ENCODE peak calls at places on chromosome 21, in four cellular contexts. J is tibial nerve, B is left lung, I is mammary epithelial cell. R is an unnamed sample.

GRCh38 chr21:32412998-32413504 is 545 bp downstream of the EVA1C start:
- DNase-seq in J (peak; percentile 41), B (peak; percentile 84), I (no peak), R (no peak)

GRCh38 chr21:33976082-33976979 is 60.7 kb upstream of the ATP5PO start:
- DNase-seq in J (no peak), B (no peak), I (peak; percentile 97), R (peak; percentile 57)

GRCh38 chr21:34020934-34021553 is 52.3 kb upstream of the MRPS6 start:
- DNase-seq in J (no peak), B (no peak), I (no peak), R (no peak)

GRCh38 chr21:34545079-34545884 is 33.3 kb upstream of the KCNE1 start:
- DNase-seq in J (peak; percentile 27), B (no peak), I (peak; percentile 25), R (no peak)

GRCh38 chr21:37862536-37862935 is 53.7 kb downstream of the KCNJ6 start:
- DNase-seq in J (no peak), B (no peak), I (peak; percentile 38), R (no peak)

GRCh38 chr21:34836103-34836932 is 167.5 kb downstream of the CLIC6 start:
- DNase-seq in J (peak; percentile 64), B (peak; percentile 83), I (peak; percentile 94), R (no peak)

GRCh38 chr21:31720739-31721138 is 11.2 kb downstream of the SCAF4 start:
- DNase-seq in J (no peak), B (no peak), I (no peak), R (no peak)

GRCh38 chr21:44944596-44944995 is 4.8 kb downstream of the SLX9 start:
- DNase-seq in J (no peak), B (peak; percentile 53), I (no peak), R (no peak)

GRCh38 chr21:23740463-23740862 is 1866.8 kb downstream of the MRPL39 start:
- DNase-seq in J (no peak), B (no peak), I (no peak), R (no peak)

GRCh38 chr21:26686278-26686677 is 113.2 kb upstream of the CYYR1 start:
- DNase-seq in J (no peak), B (no peak), I (peak; percentile 48), R (no peak)

GRCh38 chr21:34035619-34036354 is 37.6 kb upstream of the MRPS6 start:
- DNase-seq in J (no peak), B (no peak), I (peak; percentile 37), R (no peak)

GRCh38 chr21:33042812-33043211 is 17.1 kb downstream of the OLIG2 start:
- DNase-seq in J (no peak), B (no peak), I (peak; percentile 56), R (no peak)

GRCh38 chr21:31509108-31510017 is 150.1 kb upstream of the SOD1 start:
- DNase-seq in J (no peak), B (no peak), I (peak; percentile 48), R (no peak)

GRCh38 chr21:26798856-26799751 is 46.1 kb downstream of the ADAMTS1 start:
- DNase-seq in J (no peak), B (no peak), I (no peak), R (no peak)

GRCh38 chr21:23480591-23481270 is 2126.6 kb downstream of the MRPL39 start:
- DNase-seq in J (no peak), B (no peak), I (no peak), R (no peak)

GRCh38 chr21:33014331-33014730 is 11.4 kb upstream of the OLIG2 start:
- DNase-seq in J (no peak), B (no peak), I (no peak), R (no peak)

GRCh38 chr21:32335601-32336575 is 37.2 kb downstream of the MRAP start:
- DNase-seq in J (no peak), B (no peak), I (no peak), R (peak; percentile 26)

GRCh38 chr21:32771134-32771523 is 426 bp downstream of the PAXBP1 start:
- DNase-seq in J (peak; percentile 18), B (peak; percentile 88), I (peak; percentile 62), R (peak; percentile 44)

GRCh38 chr21:37582613-37583012 is 216.0 kb downstream of the DYRK1A start:
- DNase-seq in J (peak; percentile 12), B (no peak), I (peak; percentile 32), R (no peak)

GRCh38 chr21:34514576-34515135 is 2.6 kb upstream of the KCNE1 start:
- DNase-seq in J (no peak), B (no peak), I (no peak), R (no peak)

GRCh38 chr21:32426592-32427051 is 14.1 kb downstream of the EVA1C start:
- DNase-seq in J (no peak), B (no peak), I (peak; percentile 55), R (no peak)

GRCh38 chr21:20424943-20425342 is 573.3 kb upstream of the NCAM2 start:
- DNase-seq in J (no peak), B (no peak), I (no peak), R (no peak)

GRCh38 chr21:25809013-25809412 is 74.2 kb downstream of the GABPA start:
- DNase-seq in J (no peak), B (no peak), I (peak; percentile 81), R (no peak)

GRCh38 chr21:33894736-33895288 is 20.8 kb downstream of the ATP5PO start:
- DNase-seq in J (peak; percentile 74), B (peak; percentile 84), I (peak; percentile 63), R (peak; percentile 69)

GRCh38 chr21:44911384-44912157 is 9.1 kb downstream of the ITGB2 start:
- DNase-seq in J (peak; percentile 70), B (peak; percentile 92), I (peak; percentile 69), R (no peak)

GRCh38 chr21:15749868-15750174 is 20.0 kb downstream of the USP25 start:
- DNase-seq in J (no peak), B (no peak), I (no peak), R (no peak)

GRCh38 chr21:17451364-17451869 is 61.4 kb upstream of the CXADR start:
- DNase-seq in J (peak; percentile 81), B (no peak), I (peak; percentile 76), R (no peak)

GRCh38 chr21:31220567-31220966 is 123.5 kb downstream of the TIAM1 start:
- DNase-seq in J (peak; percentile 18), B (no peak), I (peak; percentile 84), R (no peak)

GRCh38 chr21:18760247-18760646 is 356.7 kb upstream of the TMPRSS15 start:
- DNase-seq in J (no peak), B (no peak), I (no peak), R (no peak)

GRCh38 chr21:31798842-31799691 is 67.1 kb upstream of the SCAF4 start:
- DNase-seq in J (no peak), B (no peak), I (peak; percentile 48), R (no peak)

GRCh38 chr21:16473965-16474364 is 744.2 kb downstream of the USP25 start:
- DNase-seq in J (no peak), B (no peak), I (no peak), R (no peak)

GRCh38 chr21:31156169-31156568 is 117.9 kb upstream of the KRTAP19-8 start:
- DNase-seq in J (no peak), B (no peak), I (no peak), R (no peak)

GRCh38 chr21:34668803-34669148 is at the start of gene CLIC6:
- DNase-seq in J (peak; percentile 62), B (peak; percentile 78), I (no peak), R (no peak)

GRCh38 chr21:32844653-32845443 is 73.3 kb upstream of the PAXBP1 start:
- DNase-seq in J (no peak), B (no peak), I (peak; percentile 60), R (no peak)

GRCh38 chr21:25913488-25913887 is 178.7 kb downstream of the GABPA start:
- DNase-seq in J (no peak), B (no peak), I (no peak), R (no peak)

GRCh38 chr21:28444567-28444966 is 548.1 kb downstream of the LTN1 start:
- DNase-seq in J (peak; percentile 17), B (no peak), I (no peak), R (no peak)
- TF ChIP-seq CTCF in J (no peak), B (no peak), I (no peak), R (no peak)

DNA sequence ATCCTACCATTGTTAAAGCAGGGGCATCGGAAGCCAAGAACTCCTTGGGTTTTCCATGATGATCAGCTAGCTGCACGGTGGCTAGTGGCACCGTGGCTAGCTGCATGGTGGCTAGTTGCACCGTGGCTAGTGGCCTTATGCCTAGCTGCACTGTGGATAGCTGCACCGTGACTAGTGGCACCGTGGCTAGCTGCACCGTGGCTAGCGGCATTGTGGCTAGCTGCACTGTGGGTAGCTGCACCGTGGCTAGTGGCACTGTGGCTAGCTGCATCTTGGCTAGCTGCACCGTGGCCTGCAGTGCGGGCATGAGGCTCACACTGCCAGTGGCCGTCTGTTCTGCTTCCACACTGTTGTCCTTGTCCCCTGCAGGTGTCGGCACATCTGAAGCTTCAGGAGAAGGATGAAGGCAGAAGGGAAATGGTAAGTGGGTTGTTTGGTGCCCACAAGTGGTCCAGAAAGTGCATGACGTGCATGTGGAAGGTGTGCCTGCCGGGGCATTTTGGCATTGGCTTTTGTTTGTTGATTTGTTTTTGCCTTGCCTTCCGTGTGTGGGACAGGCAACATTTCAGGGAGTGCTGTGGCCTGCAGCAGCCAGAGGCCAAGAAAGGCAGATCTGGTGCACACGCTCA is 38.6 kb downstream of the TFF3 start:
- DNase-seq in J (no peak), B (peak; percentile 49), I (no peak), R (no peak)
- TF ChIP-seq CTCF in J (no peak), B (no peak), I (peak; percentile 14), R (no peak)

GRCh38 chr21:38902608-38903445 is 97.1 kb downstream of the ETS2 start:
- DNase-seq in J (no peak), B (no peak), I (peak; percentile 59), R (no peak)

GRCh38 chr21:38908537-38908936 is 102.8 kb downstream of the ETS2 start:
- DNase-seq in J (no peak), B (no peak), I (peak; percentile 64), R (no peak)

GRCh38 chr21:38903578-38904193 is 98.0 kb downstream of the ETS2 start:
- DNase-seq in J (no peak), B (no peak), I (peak; percentile 100), R (no peak)

GRCh38 chr21:38905751-38906150 is 100.0 kb downstream of the ETS2 start:
- DNase-seq in J (no peak), B (no peak), I (no peak), R (no peak)

DNA sequence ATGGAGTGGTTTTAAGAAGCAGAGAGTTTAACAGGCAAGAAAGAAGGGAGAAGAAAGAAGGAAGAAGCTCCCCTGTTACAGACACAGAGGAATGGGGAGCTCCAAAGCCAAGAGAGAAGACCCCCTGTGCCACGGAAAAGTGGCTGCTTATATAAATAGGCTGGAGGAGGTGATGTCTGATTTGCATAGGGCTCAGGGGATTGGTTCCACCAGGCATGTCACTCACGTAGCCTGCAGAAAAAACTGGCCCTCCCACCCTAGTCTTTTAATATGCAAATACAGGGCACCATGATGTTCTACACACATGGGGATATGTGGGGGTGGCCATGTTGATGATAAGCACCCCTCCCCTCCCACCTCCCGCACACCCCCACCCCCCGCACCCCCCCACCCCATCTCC is 99.6 kb downstream of the ETS2 start:
- DNase-seq in J (no peak), B (no peak), I (no peak), R (no peak)
- TF ChIP-seq CTCF in J (no peak), B (no peak), I (no peak), R (no peak)

GRCh38 chr21:14690886-14691285 is 144.8 kb upstream of the SAMSN1 start:
- DNase-seq in J (no peak), B (no peak), I (no peak), R (no peak)

GRCh38 chr21:14687277-14687642 is 141.1 kb upstream of the SAMSN1 start:
- DNase-seq in J (no peak), B (no peak), I (no peak), R (no peak)

GRCh38 chr21:14686466-14687276 is 140.6 kb upstream of the SAMSN1 start:
- DNase-seq in J (no peak), B (no peak), I (no peak), R (no peak)

GRCh38 chr21:14685568-14685967 is 139.5 kb upstream of the SAMSN1 start:
- DNase-seq in J (no peak), B (no peak), I (no peak), R (no peak)

GRCh38 chr21:14688412-14688811 is 142.3 kb upstream of the SAMSN1 start:
- DNase-seq in J (no peak), B (no peak), I (no peak), R (no peak)
- TF ChIP-seq CTCF in J (no peak), B (no peak), I (no peak), R (no peak)

R was measured in mesothelial cell of epicardium.